ENCODE peak calls at places on chromosome 5, in six cellular contexts. P is A549, Y is K562, J is GM12878, T is endothelial cell of umbilical vein, U is HepG2. M is an unnamed sample.
A peak's percentile ranks its signal among the peaks of the same experiment; 100 is the strongest.

GRCh38 chr5:61450880-61451279 is 118.8 kb downstream of the ZSWIM6 start:
- DNase-seq in Y (no peak), P (no peak), U (no peak), J (no peak), T (peak; percentile 83), M (no peak)

GRCh38 chr5:179263391-179264052 is 81.7 kb downstream of the ADAMTS2 start:
- DNase-seq in J (no peak), Y (no peak), U (no peak), P (no peak), T (no peak), M (no peak)

GRCh38 chr5:126455728-126456127 is 32.5 kb downstream of the GRAMD2B start:
- DNase-seq in T (peak; percentile 10), P (no peak), J (no peak), Y (no peak), U (no peak), M (no peak)

GRCh38 chr5:100676807-100677631 is 141.8 kb downstream of the FAM174A start:
- DNase-seq in J (no peak), Y (no peak), P (no peak), T (peak; percentile 60), U (no peak), M (no peak)

GRCh38 chr5:88203977-88204735 is 64.5 kb downstream of the TMEM161B start:
- DNase-seq in T (no peak), J (no peak), Y (no peak), P (no peak), U (no peak), M (no peak)

GRCh38 chr5:151075698-151076331 is 5.0 kb downstream of the TNIP1 start:
- DNase-seq in U (no peak), T (no peak), Y (no peak), J (no peak), P (no peak), M (no peak)

GRCh38 chr5:89421035-89421434 is 538.1 kb upstream of the MEF2C start:
- DNase-seq in J (no peak), Y (no peak), U (no peak), P (no peak), T (peak; percentile 70), M (peak; percentile 4)

GRCh38 chr5:109567374-109568044 is 122.2 kb upstream of the MAN2A1 start:
- DNase-seq in T (no peak), U (peak; percentile 10), J (no peak), P (no peak), Y (peak; percentile 52), M (peak; percentile 92)

GRCh38 chr5:50658243-50658642 is 8.2 kb upstream of the PARP8 start:
- DNase-seq in T (no peak), U (no peak), P (no peak), J (no peak), Y (no peak), M (peak; percentile 79)

GRCh38 chr5:139848508-139849100 is 53.0 kb downstream of the PSD2 start:
- DNase-seq in P (no peak), U (no peak), Y (no peak), T (peak; percentile 3), J (no peak), M (no peak)

GRCh38 chr5:56303511-56303910 is 70.4 kb upstream of the ANKRD55 start:
- DNase-seq in T (peak; percentile 11), U (no peak), J (no peak), Y (peak; percentile 63), P (no peak), M (peak; percentile 31)

GRCh38 chr5:96816430-96816939 is 8.7 kb upstream of the ERAP1 start:
- DNase-seq in T (no peak), U (no peak), J (peak; percentile 90), Y (no peak), P (no peak), M (peak; percentile 80)

GRCh38 chr5:16615737-16616535 is 861 bp downstream of the RETREG1 start:
- DNase-seq in T (no peak), P (no peak), Y (no peak), U (no peak), J (no peak), M (no peak)

GRCh38 chr5:75335952-75336624 is 932 bp upstream of the HMGCR start:
- DNase-seq in T (peak; percentile 77), P (peak; percentile 67), Y (peak; percentile 64), J (peak; percentile 32), U (peak; percentile 81), M (peak; percentile 51)
- TF ChIP-seq MAX in T (no peak), P (no peak), Y (no peak), J (no peak), U (no peak), M (no peak)

GRCh38 chr5:41754857-41755256 is 115.4 kb downstream of the OXCT1 start:
- DNase-seq in T (no peak), P (no peak), U (no peak), Y (no peak), J (no peak), M (peak; percentile 8)
- TF ChIP-seq MYC in T (no peak), P (no peak), U (no peak), Y (no peak), J (no peak), M (no peak)

GRCh38 chr5:181261320-181262085 is 560 bp upstream of the TRIM52 start:
- DNase-seq in P (peak; percentile 48), Y (peak; percentile 88), T (peak; percentile 78), J (no peak), U (peak; percentile 61), M (peak; percentile 89)
- TF ChIP-seq POLR2A in P (peak; percentile 67), Y (peak; percentile 86), T (peak; percentile 76), J (peak; percentile 49), U (peak; percentile 73), M (peak; percentile 60)

GRCh38 chr5:159883522-159883950 is 32.7 kb upstream of the ADRA1B start:
- DNase-seq in T (no peak), U (no peak), J (no peak), P (no peak), Y (no peak), M (no peak)

GRCh38 chr5:159880676-159881075 is 35.6 kb upstream of the ADRA1B start:
- DNase-seq in J (no peak), T (no peak), Y (no peak), P (no peak), U (no peak), M (no peak)

GRCh38 chr5:159877087-159877486 is 39.2 kb upstream of the ADRA1B start:
- DNase-seq in Y (no peak), U (no peak), J (no peak), P (no peak), T (no peak), M (no peak)

GRCh38 chr5:159877894-159878448 is 38.3 kb upstream of the ADRA1B start:
- DNase-seq in J (no peak), Y (no peak), P (no peak), U (no peak), T (no peak), M (no peak)

DNA sequence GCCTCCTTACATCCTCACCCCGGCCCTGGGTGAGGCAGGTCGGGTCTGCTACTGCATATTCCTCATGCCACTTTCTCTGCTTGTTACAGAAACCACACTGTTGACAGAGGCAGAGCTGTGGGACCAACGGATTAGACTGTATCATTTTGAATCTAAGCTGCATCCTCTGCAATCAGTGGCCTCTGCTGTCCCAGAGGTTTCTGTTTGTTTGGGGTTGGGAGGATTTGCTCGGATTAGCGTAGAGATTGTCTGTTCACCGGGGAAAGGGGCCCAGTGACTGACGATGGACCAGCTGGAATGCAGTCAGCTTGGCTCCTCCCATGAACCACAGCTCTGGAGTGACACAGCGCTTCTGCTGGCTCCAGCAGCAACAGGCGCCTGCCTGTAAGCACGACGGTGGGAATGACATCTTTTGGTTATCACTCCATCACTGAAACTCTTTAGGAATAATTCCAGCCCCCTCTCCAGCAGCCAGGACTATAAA is 37.3 kb upstream of the ADRA1B start:
- DNase-seq in J (no peak), Y (peak; percentile 16), P (peak; percentile 71), T (no peak), U (peak; percentile 27), M (peak; percentile 18)
- TF ChIP-seq MAX in J (no peak), Y (no peak), P (peak; percentile 78), T (no peak), U (no peak), M (no peak)

GRCh38 chr5:80186634-80187033 is 69.2 kb downstream of the SERINC5 start:
- DNase-seq in P (no peak), T (no peak), U (no peak), J (no peak), Y (peak; percentile 20), M (peak; percentile 85)
- TF ChIP-seq MYC in P (no peak), T (no peak), U (no peak), J (no peak), Y (no peak), M (no peak)

DNA sequence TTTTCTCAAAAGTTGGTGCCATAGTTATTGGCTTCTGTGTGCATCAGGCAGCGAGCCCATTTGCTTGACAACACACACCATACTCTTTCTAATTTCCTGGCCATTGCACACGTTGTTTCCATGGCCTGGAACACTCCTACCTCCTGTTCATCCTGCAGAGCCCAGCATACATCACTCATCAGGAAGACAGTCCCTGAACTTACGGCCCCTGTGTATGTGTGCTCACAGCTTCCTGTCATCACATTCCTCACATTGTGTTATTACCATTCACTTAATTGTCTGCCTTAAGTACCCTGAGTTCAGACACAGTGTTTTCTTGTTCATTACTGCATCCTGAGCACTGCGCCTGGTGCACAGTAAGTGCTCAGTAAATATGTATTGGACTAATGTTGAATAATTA is 355.9 kb downstream of the PRELID2 start:
- DNase-seq in Y (no peak), T (peak; percentile 44), P (no peak), J (no peak), U (no peak), M (no peak)
- TF ChIP-seq POLR2A in Y (no peak), T (no peak), P (no peak), J (no peak), U (no peak), M (no peak)

DNA sequence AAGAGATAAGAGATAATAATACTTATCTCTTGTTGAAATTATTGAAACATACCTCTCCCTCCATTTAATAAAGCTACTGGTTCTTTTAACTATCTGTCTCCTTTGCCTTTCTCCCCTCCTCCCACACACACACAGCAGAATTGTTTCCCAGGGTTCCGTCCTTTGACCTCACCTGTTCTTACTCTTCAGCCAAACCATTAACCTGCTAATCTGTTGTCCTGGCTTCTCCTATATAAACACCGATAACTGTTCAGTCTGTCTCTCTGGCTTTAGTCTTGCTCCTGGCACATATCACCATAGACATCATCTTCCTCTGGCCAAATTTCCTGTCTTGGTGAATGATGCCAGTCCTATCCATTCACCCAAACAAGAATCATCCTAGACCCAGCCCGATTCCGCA is 7.7 kb downstream of the RHOBTB3 start:
- DNase-seq in J (no peak), Y (no peak), P (no peak), T (no peak), U (no peak), M (no peak)
- TF ChIP-seq MAX in J (no peak), Y (no peak), P (no peak), T (no peak), U (no peak), M (no peak)

DNA sequence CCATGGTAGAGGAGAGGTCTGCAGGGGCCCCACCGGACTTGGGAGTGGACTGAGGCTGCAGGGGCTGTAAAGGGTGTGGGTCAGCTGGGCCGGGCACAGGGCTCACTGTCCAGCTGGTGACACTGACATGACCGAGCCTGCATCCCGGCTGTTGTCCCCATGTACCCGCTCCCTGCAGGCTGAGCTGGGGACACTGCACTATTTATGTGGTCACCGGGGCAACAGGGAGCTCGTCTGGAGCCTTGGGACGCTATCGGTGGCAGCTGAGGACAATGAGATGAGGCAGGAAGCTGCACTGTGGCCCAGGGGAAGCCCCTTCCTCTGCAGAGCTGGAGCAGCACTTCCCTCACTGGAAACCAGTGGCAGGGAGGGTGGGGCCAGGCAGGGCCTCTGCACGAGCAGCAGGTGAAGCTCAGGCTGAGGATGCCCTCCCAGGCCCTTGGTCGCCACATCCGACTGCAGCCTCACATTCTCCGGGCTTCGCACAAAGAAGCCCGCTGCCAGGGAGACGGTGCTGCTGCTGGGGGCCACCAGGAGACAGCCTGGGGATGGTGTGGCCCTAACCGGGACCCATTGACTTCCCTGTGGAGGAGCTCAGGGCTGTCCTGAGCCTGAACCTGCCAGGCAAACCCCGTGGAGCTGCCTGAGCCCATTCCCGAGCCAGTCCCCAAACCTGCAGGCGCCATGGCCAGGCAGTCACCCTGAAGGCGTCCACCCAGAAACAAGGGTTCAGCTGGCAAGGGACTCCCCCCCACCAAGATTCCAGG is 26.4 kb downstream of the ZDHHC11B start:
- DNase-seq in J (no peak), P (no peak), U (peak; percentile 74), Y (no peak), T (no peak), M (no peak)
- TF ChIP-seq MYC in J (no peak), P (no peak), U (no peak), Y (no peak), T (no peak), M (no peak)